ENCODE peak calls at places on chromosomes 4 and X, in six cellular contexts. One of them, this sample, is unnamed.

GRCh38 chrX:113473418-113473817 is 632.8 kb upstream of the AMOT start:
- DNase-seq in WTC11: no peak
- DNase-seq in neural crest cell: no peak
- DNase-seq in ovary: no peak
- DNase-seq in IMR-90: no peak
- DNase-seq in progenitor cell of endocrine pancreas: no peak
- DNase-seq in this sample: no peak

GRCh38 chrX:71128915-71129765 is 10.7 kb downstream of the MED12 start:
- DNase-seq in neural crest cell: peak
- DNase-seq in WTC11: peak
- DNase-seq in ovary: peak
- DNase-seq in IMR-90: peak
- DNase-seq in progenitor cell of endocrine pancreas: peak
- DNase-seq in this sample: peak

GRCh38 chr4:169940460-169940859 is 85.7 kb downstream of the MFAP3L start:
- DNase-seq in IMR-90: no peak
- DNase-seq in progenitor cell of endocrine pancreas: no peak
- DNase-seq in neural crest cell: no peak
- DNase-seq in ovary: no peak
- DNase-seq in WTC11: peak
- DNase-seq in this sample: peak

GRCh38 chr4:78656968-78657445 is 105.4 kb downstream of the ANXA3 start:
- DNase-seq in progenitor cell of endocrine pancreas: no peak
- DNase-seq in WTC11: no peak
- DNase-seq in neural crest cell: no peak
- DNase-seq in ovary: no peak
- DNase-seq in IMR-90: no peak
- DNase-seq in this sample: no peak

GRCh38 chr4:187995322-187996207 is at the start of gene ZFP42:
- DNase-seq in ovary: no peak
- DNase-seq in WTC11: peak
- DNase-seq in progenitor cell of endocrine pancreas: no peak
- DNase-seq in IMR-90: no peak
- DNase-seq in neural crest cell: no peak
- DNase-seq in this sample: no peak

GRCh38 chr4:87122252-87122651 is 98.2 kb downstream of the KLHL8 start:
- DNase-seq in IMR-90: peak
- DNase-seq in neural crest cell: no peak
- DNase-seq in progenitor cell of endocrine pancreas: no peak
- DNase-seq in WTC11: no peak
- DNase-seq in ovary: no peak
- DNase-seq in this sample: no peak

GRCh38 chr4:89152972-89153371 is 41.6 kb downstream of the TIGD2 start:
- DNase-seq in ovary: no peak
- DNase-seq in WTC11: no peak
- DNase-seq in neural crest cell: no peak
- DNase-seq in IMR-90: no peak
- DNase-seq in progenitor cell of endocrine pancreas: no peak
- DNase-seq in this sample: no peak

GRCh38 chrX:68196939-68197791 is 236.1 kb downstream of the OPHN1 start:
- DNase-seq in WTC11: peak
- DNase-seq in IMR-90: peak
- DNase-seq in progenitor cell of endocrine pancreas: peak
- DNase-seq in neural crest cell: peak
- DNase-seq in ovary: no peak
- DNase-seq in this sample: peak

GRCh38 chr4:153367092-153367491 is 22.6 kb downstream of the MND1 start:
- DNase-seq in neural crest cell: no peak
- DNase-seq in WTC11: no peak
- DNase-seq in ovary: no peak
- DNase-seq in progenitor cell of endocrine pancreas: no peak
- DNase-seq in IMR-90: no peak
- DNase-seq in this sample: no peak

GRCh38 chr4:123588631-123589223 is 192.1 kb downstream of the SPRY1 start:
- DNase-seq in ovary: no peak
- DNase-seq in neural crest cell: no peak
- DNase-seq in IMR-90: peak
- DNase-seq in WTC11: no peak
- DNase-seq in progenitor cell of endocrine pancreas: no peak
- DNase-seq in this sample: no peak

GRCh38 chrX:130171446-130172126 is at the start of gene RAB33A:
- DNase-seq in ovary: peak
- DNase-seq in WTC11: peak
- DNase-seq in IMR-90: no peak
- DNase-seq in progenitor cell of endocrine pancreas: no peak
- DNase-seq in neural crest cell: peak
- DNase-seq in this sample: peak

GRCh38 chr4:159284733-159285132 is 181.9 kb downstream of the RAPGEF2 start:
- DNase-seq in ovary: no peak
- DNase-seq in neural crest cell: no peak
- DNase-seq in progenitor cell of endocrine pancreas: no peak
- DNase-seq in WTC11: no peak
- DNase-seq in IMR-90: no peak
- DNase-seq in this sample: no peak

GRCh38 chrX:790780-791360 is 160.3 kb downstream of the SHOX start:
- DNase-seq in progenitor cell of endocrine pancreas: no peak
- DNase-seq in ovary: no peak
- DNase-seq in WTC11: no peak
- DNase-seq in neural crest cell: no peak
- DNase-seq in IMR-90: no peak
- DNase-seq in this sample: no peak

GRCh38 chrX:71998836-71999509 is 88.3 kb downstream of the NHSL2 start:
- DNase-seq in progenitor cell of endocrine pancreas: no peak
- DNase-seq in WTC11: no peak
- DNase-seq in neural crest cell: peak
- DNase-seq in ovary: no peak
- DNase-seq in IMR-90: no peak
- DNase-seq in this sample: peak

GRCh38 chrX:110284159-110284558 is 33.7 kb downstream of the AMMECR1 start:
- DNase-seq in neural crest cell: no peak
- DNase-seq in IMR-90: peak
- DNase-seq in WTC11: no peak
- DNase-seq in ovary: no peak
- DNase-seq in progenitor cell of endocrine pancreas: no peak
- DNase-seq in this sample: no peak

GRCh38 chrX:124103966-124104365 is 142.5 kb downstream of the STAG2 start:
- DNase-seq in progenitor cell of endocrine pancreas: no peak
- DNase-seq in IMR-90: no peak
- DNase-seq in ovary: no peak
- DNase-seq in neural crest cell: no peak
- DNase-seq in WTC11: no peak
- DNase-seq in this sample: no peak

GRCh38 chr4:1056671-1057402 is 45.4 kb downstream of the FGFRL1 start:
- DNase-seq in ovary: no peak
- DNase-seq in neural crest cell: no peak
- DNase-seq in WTC11: no peak
- DNase-seq in progenitor cell of endocrine pancreas: no peak
- DNase-seq in IMR-90: no peak
- DNase-seq in this sample: no peak

GRCh38 chr4:69458184-69458826 is 37.4 kb downstream of the UGT2B4 start:
- DNase-seq in neural crest cell: no peak
- DNase-seq in WTC11: no peak
- DNase-seq in IMR-90: no peak
- DNase-seq in progenitor cell of endocrine pancreas: no peak
- DNase-seq in ovary: no peak
- DNase-seq in this sample: no peak

GRCh38 chr4:126697748-126698147 is 935.0 kb upstream of the INTU start:
- DNase-seq in neural crest cell: no peak
- DNase-seq in progenitor cell of endocrine pancreas: no peak
- DNase-seq in ovary: no peak
- DNase-seq in WTC11: no peak
- DNase-seq in IMR-90: peak
- DNase-seq in this sample: no peak

GRCh38 chr4:3387943-3388348 is 53.8 kb upstream of the HGFAC start:
- DNase-seq in neural crest cell: no peak
- DNase-seq in WTC11: no peak
- DNase-seq in ovary: peak
- DNase-seq in IMR-90: peak
- DNase-seq in progenitor cell of endocrine pancreas: no peak
- DNase-seq in this sample: no peak

GRCh38 chr4:12393631-12394262 is 965.1 kb upstream of the HS3ST1 start:
- DNase-seq in IMR-90: no peak
- DNase-seq in progenitor cell of endocrine pancreas: no peak
- DNase-seq in WTC11: no peak
- DNase-seq in neural crest cell: no peak
- DNase-seq in ovary: no peak
- DNase-seq in this sample: no peak

GRCh38 chr4:153064571-153064970 is 128.4 kb downstream of the FHDC1 start:
- DNase-seq in neural crest cell: no peak
- DNase-seq in progenitor cell of endocrine pancreas: no peak
- DNase-seq in ovary: no peak
- DNase-seq in WTC11: peak
- DNase-seq in IMR-90: no peak
- DNase-seq in this sample: no peak

GRCh38 chr4:42655248-42655647 is 1.7 kb downstream of the ATP8A1 start:
- DNase-seq in ovary: no peak
- DNase-seq in neural crest cell: no peak
- DNase-seq in WTC11: no peak
- DNase-seq in progenitor cell of endocrine pancreas: no peak
- DNase-seq in IMR-90: no peak
- DNase-seq in this sample: no peak

GRCh38 chr4:16484711-16485110 is 258.4 kb upstream of the TAPT1 start:
- DNase-seq in neural crest cell: no peak
- DNase-seq in IMR-90: no peak
- DNase-seq in ovary: no peak
- DNase-seq in WTC11: no peak
- DNase-seq in progenitor cell of endocrine pancreas: no peak
- DNase-seq in this sample: no peak

GRCh38 chrX:138710866-138711331 is 618 bp downstream of the FGF13 start:
- DNase-seq in IMR-90: no peak
- DNase-seq in progenitor cell of endocrine pancreas: peak
- DNase-seq in WTC11: peak
- DNase-seq in neural crest cell: peak
- DNase-seq in ovary: peak
- DNase-seq in this sample: peak

GRCh38 chr4:139419388-139419914 is 34.5 kb upstream of the RAB33B start:
- DNase-seq in ovary: no peak
- DNase-seq in WTC11: no peak
- DNase-seq in neural crest cell: no peak
- DNase-seq in IMR-90: peak
- DNase-seq in progenitor cell of endocrine pancreas: no peak
- DNase-seq in this sample: peak

GRCh38 chrX:40471965-40472648 is 108.7 kb upstream of the ATP6AP2 start:
- DNase-seq in neural crest cell: no peak
- DNase-seq in WTC11: peak
- DNase-seq in progenitor cell of endocrine pancreas: no peak
- DNase-seq in ovary: peak
- DNase-seq in IMR-90: peak
- DNase-seq in this sample: no peak
- TF ChIP-seq CTCF in neural crest cell: no peak
- TF ChIP-seq CTCF in WTC11: no peak
- TF ChIP-seq CTCF in progenitor cell of endocrine pancreas: no peak
- TF ChIP-seq CTCF in ovary: no peak
- TF ChIP-seq CTCF in IMR-90: no peak
- TF ChIP-seq CTCF in this sample: no peak

DNA sequence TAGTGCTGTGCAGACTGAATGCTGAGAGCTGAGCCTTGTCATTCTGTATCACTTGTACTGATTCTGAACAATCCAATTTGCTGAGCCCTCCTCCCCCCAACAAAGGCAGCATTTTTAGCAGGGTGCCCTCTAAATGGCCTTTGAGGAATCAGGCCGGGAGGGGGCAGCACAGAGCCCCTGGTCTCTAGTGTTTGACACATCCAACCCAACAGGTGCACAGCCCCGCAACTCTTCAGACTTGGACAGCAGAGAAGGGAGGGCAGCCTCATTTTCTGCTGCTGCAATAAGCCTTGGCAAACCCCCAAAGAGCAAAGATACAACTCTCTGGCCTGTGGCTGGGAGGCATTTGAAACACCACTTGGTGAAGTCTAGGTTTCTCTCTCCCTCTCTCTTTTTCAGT is 3.4 kb downstream of the ATP1B4 start:
- DNase-seq in progenitor cell of endocrine pancreas: peak
- DNase-seq in IMR-90: no peak
- DNase-seq in ovary: peak
- DNase-seq in WTC11: peak
- DNase-seq in neural crest cell: no peak
- DNase-seq in this sample: peak
- TF ChIP-seq CTCF in progenitor cell of endocrine pancreas: peak
- TF ChIP-seq CTCF in IMR-90: peak
- TF ChIP-seq CTCF in ovary: no peak
- TF ChIP-seq CTCF in WTC11: peak
- TF ChIP-seq CTCF in neural crest cell: peak
- TF ChIP-seq CTCF in this sample: peak

GRCh38 chr4:143336828-143337599 is at the start of gene GAB1:
- DNase-seq in ovary: peak
- DNase-seq in WTC11: peak
- DNase-seq in IMR-90: peak
- DNase-seq in progenitor cell of endocrine pancreas: peak
- DNase-seq in neural crest cell: peak
- DNase-seq in this sample: peak
- TF ChIP-seq CTCF in ovary: no peak
- TF ChIP-seq CTCF in WTC11: no peak
- TF ChIP-seq CTCF in IMR-90: no peak
- TF ChIP-seq CTCF in progenitor cell of endocrine pancreas: peak
- TF ChIP-seq CTCF in neural crest cell: peak
- TF ChIP-seq CTCF in this sample: no peak

GRCh38 chr4:109976189-109976588 is 63.5 kb downstream of the EGF start:
- DNase-seq in neural crest cell: no peak
- DNase-seq in progenitor cell of endocrine pancreas: no peak
- DNase-seq in ovary: no peak
- DNase-seq in IMR-90: no peak
- DNase-seq in WTC11: no peak
- DNase-seq in this sample: no peak

GRCh38 chr4:109981936-109982335 is 69.3 kb downstream of the EGF start:
- DNase-seq in ovary: no peak
- DNase-seq in IMR-90: no peak
- DNase-seq in progenitor cell of endocrine pancreas: no peak
- DNase-seq in neural crest cell: no peak
- DNase-seq in WTC11: no peak
- DNase-seq in this sample: no peak

GRCh38 chr4:109978704-109979103 is 66.0 kb downstream of the EGF start:
- DNase-seq in neural crest cell: no peak
- DNase-seq in WTC11: no peak
- DNase-seq in progenitor cell of endocrine pancreas: no peak
- DNase-seq in ovary: no peak
- DNase-seq in IMR-90: no peak
- DNase-seq in this sample: no peak

GRCh38 chr4:109979932-109980717 is 67.4 kb downstream of the EGF start:
- DNase-seq in IMR-90: peak
- DNase-seq in neural crest cell: no peak
- DNase-seq in progenitor cell of endocrine pancreas: no peak
- DNase-seq in WTC11: no peak
- DNase-seq in ovary: no peak
- DNase-seq in this sample: no peak

DNA sequence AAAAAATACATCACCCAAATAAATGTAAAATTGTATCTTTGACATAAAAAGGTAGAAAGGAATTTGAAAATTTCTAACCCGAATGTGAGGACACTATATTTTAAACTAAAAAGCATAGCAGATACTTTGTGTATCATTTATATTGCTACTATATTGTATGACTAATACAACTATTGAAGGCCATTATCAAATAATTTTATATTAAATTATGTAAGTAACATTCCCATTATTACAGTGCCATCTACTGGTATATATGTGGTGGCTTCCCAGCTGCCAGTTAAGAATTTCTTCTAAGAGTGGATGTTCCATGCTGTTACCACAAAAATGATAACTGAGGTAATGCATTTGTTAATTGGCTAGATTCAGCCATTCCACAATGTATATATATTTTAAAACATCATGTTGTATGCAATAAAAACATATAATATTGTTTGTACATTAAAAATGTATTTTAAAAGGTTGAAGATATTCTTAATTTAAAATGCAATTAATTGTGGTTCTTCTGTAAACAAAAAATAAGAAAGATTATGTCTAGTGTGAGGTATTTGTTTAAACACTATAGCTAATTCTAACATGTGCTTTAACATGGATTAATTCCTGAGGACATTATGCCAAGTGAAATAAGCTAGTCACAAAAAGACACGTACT is 65.3 kb downstream of the EGF start:
- DNase-seq in WTC11: no peak
- DNase-seq in neural crest cell: no peak
- DNase-seq in progenitor cell of endocrine pancreas: no peak
- DNase-seq in ovary: no peak
- DNase-seq in IMR-90: peak
- DNase-seq in this sample: no peak
- TF ChIP-seq CTCF in WTC11: no peak
- TF ChIP-seq CTCF in neural crest cell: peak
- TF ChIP-seq CTCF in progenitor cell of endocrine pancreas: peak
- TF ChIP-seq CTCF in ovary: no peak
- TF ChIP-seq CTCF in IMR-90: peak
- TF ChIP-seq CTCF in this sample: peak